ENCODE peak calls at places on chromosome 20, in five cellular contexts. One of them, this sample, is unnamed.

GRCh38 chr20:45798935-45799642 is 7.3 kb downstream of the DNTTIP1 start:
- DNase-seq in cardiac fibroblast: peak
- DNase-seq in Calu3: peak
- DNase-seq in G401: peak
- DNase-seq in activated T-cell treated with anti-CD3 and anti-CD28 coated beads, Interleukin-2, amount 50 U/mL, for 72 hours: peak
- DNase-seq in this sample: peak

GRCh38 chr20:62816879-62817873 is at the start of gene COL9A3:
- DNase-seq in cardiac fibroblast: no peak
- DNase-seq in Calu3: peak
- DNase-seq in G401: no peak
- DNase-seq in activated T-cell treated with anti-CD3 and anti-CD28 coated beads, Interleukin-2, amount 50 U/mL, for 72 hours: no peak
- DNase-seq in this sample: no peak

GRCh38 chr20:37823276-37823980 is 79.5 kb upstream of the VSTM2L start:
- DNase-seq in cardiac fibroblast: peak
- DNase-seq in activated T-cell treated with anti-CD3 and anti-CD28 coated beads, Interleukin-2, amount 50 U/mL, for 72 hours: no peak
- DNase-seq in G401: no peak
- DNase-seq in Calu3: peak
- DNase-seq in this sample: no peak

GRCh38 chr20:17871181-17871580 is 97.4 kb downstream of the SNX5 start:
- DNase-seq in G401: no peak
- DNase-seq in cardiac fibroblast: no peak
- DNase-seq in activated T-cell treated with anti-CD3 and anti-CD28 coated beads, Interleukin-2, amount 50 U/mL, for 72 hours: no peak
- DNase-seq in Calu3: no peak
- DNase-seq in this sample: no peak

GRCh38 chr20:3560162-3560561 is 89.3 kb downstream of the ATRN start:
- DNase-seq in activated T-cell treated with anti-CD3 and anti-CD28 coated beads, Interleukin-2, amount 50 U/mL, for 72 hours: no peak
- DNase-seq in G401: no peak
- DNase-seq in cardiac fibroblast: no peak
- DNase-seq in Calu3: no peak
- DNase-seq in this sample: no peak

GRCh38 chr20:48820649-48820973 is 7.2 kb downstream of the PREX1 start:
- DNase-seq in cardiac fibroblast: no peak
- DNase-seq in Calu3: no peak
- DNase-seq in G401: no peak
- DNase-seq in activated T-cell treated with anti-CD3 and anti-CD28 coated beads, Interleukin-2, amount 50 U/mL, for 72 hours: no peak
- DNase-seq in this sample: no peak

GRCh38 chr20:8583209-8584106 is 451.4 kb downstream of the PLCB1 start:
- DNase-seq in cardiac fibroblast: peak
- DNase-seq in G401: no peak
- DNase-seq in Calu3: peak
- DNase-seq in activated T-cell treated with anti-CD3 and anti-CD28 coated beads, Interleukin-2, amount 50 U/mL, for 72 hours: no peak
- DNase-seq in this sample: no peak

GRCh38 chr20:56343861-56344381 is 14.9 kb upstream of the FAM210B start:
- DNase-seq in Calu3: peak
- DNase-seq in activated T-cell treated with anti-CD3 and anti-CD28 coated beads, Interleukin-2, amount 50 U/mL, for 72 hours: peak
- DNase-seq in cardiac fibroblast: peak
- DNase-seq in G401: peak
- DNase-seq in this sample: no peak

GRCh38 chr20:19605759-19606158 is 152.3 kb upstream of the RIN2 start:
- DNase-seq in activated T-cell treated with anti-CD3 and anti-CD28 coated beads, Interleukin-2, amount 50 U/mL, for 72 hours: no peak
- DNase-seq in G401: no peak
- DNase-seq in Calu3: no peak
- DNase-seq in cardiac fibroblast: no peak
- DNase-seq in this sample: no peak

GRCh38 chr20:63979221-63979548 is 257 bp downstream of the SAMD10 start:
- DNase-seq in G401: no peak
- DNase-seq in cardiac fibroblast: no peak
- DNase-seq in activated T-cell treated with anti-CD3 and anti-CD28 coated beads, Interleukin-2, amount 50 U/mL, for 72 hours: no peak
- DNase-seq in Calu3: no peak
- DNase-seq in this sample: no peak

GRCh38 chr20:25052255-25053206 is 5.4 kb downstream of the ACSS1 start:
- DNase-seq in G401: no peak
- DNase-seq in Calu3: no peak
- DNase-seq in activated T-cell treated with anti-CD3 and anti-CD28 coated beads, Interleukin-2, amount 50 U/mL, for 72 hours: no peak
- DNase-seq in cardiac fibroblast: no peak
- DNase-seq in this sample: no peak

GRCh38 chr20:3674447-3674846 is 7.4 kb downstream of the ADAM33 start:
- DNase-seq in cardiac fibroblast: no peak
- DNase-seq in Calu3: no peak
- DNase-seq in activated T-cell treated with anti-CD3 and anti-CD28 coated beads, Interleukin-2, amount 50 U/mL, for 72 hours: no peak
- DNase-seq in G401: no peak
- DNase-seq in this sample: no peak

GRCh38 chr20:57596998-57597939 is 23.0 kb downstream of the ZBP1 start:
- DNase-seq in Calu3: peak
- DNase-seq in activated T-cell treated with anti-CD3 and anti-CD28 coated beads, Interleukin-2, amount 50 U/mL, for 72 hours: peak
- DNase-seq in cardiac fibroblast: peak
- DNase-seq in G401: peak
- DNase-seq in this sample: no peak

GRCh38 chr20:35135867-35136586 is 11.1 kb downstream of the EDEM2 start:
- DNase-seq in cardiac fibroblast: peak
- DNase-seq in Calu3: no peak
- DNase-seq in activated T-cell treated with anti-CD3 and anti-CD28 coated beads, Interleukin-2, amount 50 U/mL, for 72 hours: no peak
- DNase-seq in G401: no peak
- DNase-seq in this sample: no peak

GRCh38 chr20:43710370-43711044 is 16.3 kb downstream of the GTSF1L start:
- DNase-seq in Calu3: no peak
- DNase-seq in G401: no peak
- DNase-seq in activated T-cell treated with anti-CD3 and anti-CD28 coated beads, Interleukin-2, amount 50 U/mL, for 72 hours: no peak
- DNase-seq in cardiac fibroblast: no peak
- DNase-seq in this sample: no peak

GRCh38 chr20:37336369-37337207 is 9.4 kb upstream of the SRC start:
- DNase-seq in activated T-cell treated with anti-CD3 and anti-CD28 coated beads, Interleukin-2, amount 50 U/mL, for 72 hours: peak
- DNase-seq in G401: no peak
- DNase-seq in Calu3: no peak
- DNase-seq in cardiac fibroblast: peak
- DNase-seq in this sample: no peak

GRCh38 chr20:12924126-12924525 is 84.6 kb upstream of the SPTLC3 start:
- DNase-seq in G401: no peak
- DNase-seq in Calu3: no peak
- DNase-seq in activated T-cell treated with anti-CD3 and anti-CD28 coated beads, Interleukin-2, amount 50 U/mL, for 72 hours: no peak
- DNase-seq in cardiac fibroblast: no peak
- DNase-seq in this sample: no peak

GRCh38 chr20:2984956-2985661 is 58.3 kb upstream of the GNRH2 start:
- DNase-seq in cardiac fibroblast: peak
- DNase-seq in Calu3: no peak
- DNase-seq in G401: peak
- DNase-seq in activated T-cell treated with anti-CD3 and anti-CD28 coated beads, Interleukin-2, amount 50 U/mL, for 72 hours: peak
- DNase-seq in this sample: no peak

GRCh38 chr20:51402201-51402600 is 140.3 kb downstream of the NFATC2 start:
- DNase-seq in Calu3: no peak
- DNase-seq in G401: no peak
- DNase-seq in cardiac fibroblast: no peak
- DNase-seq in activated T-cell treated with anti-CD3 and anti-CD28 coated beads, Interleukin-2, amount 50 U/mL, for 72 hours: peak
- DNase-seq in this sample: no peak

GRCh38 chr20:20466341-20466879 is 98.5 kb downstream of the INSM1 start:
- DNase-seq in Calu3: no peak
- DNase-seq in activated T-cell treated with anti-CD3 and anti-CD28 coated beads, Interleukin-2, amount 50 U/mL, for 72 hours: peak
- DNase-seq in G401: no peak
- DNase-seq in cardiac fibroblast: peak
- DNase-seq in this sample: no peak

GRCh38 chr20:21232546-21233280 is 70.4 kb upstream of the XRN2 start:
- DNase-seq in G401: no peak
- DNase-seq in Calu3: no peak
- DNase-seq in cardiac fibroblast: no peak
- DNase-seq in activated T-cell treated with anti-CD3 and anti-CD28 coated beads, Interleukin-2, amount 50 U/mL, for 72 hours: no peak
- DNase-seq in this sample: no peak

GRCh38 chr20:62961310-62961783 is 8.8 kb downstream of the SLC17A9 start:
- DNase-seq in G401: peak
- DNase-seq in activated T-cell treated with anti-CD3 and anti-CD28 coated beads, Interleukin-2, amount 50 U/mL, for 72 hours: no peak
- DNase-seq in cardiac fibroblast: no peak
- DNase-seq in Calu3: no peak
- DNase-seq in this sample: no peak

GRCh38 chr20:19813839-19814238 is 55.8 kb downstream of the RIN2 start:
- DNase-seq in cardiac fibroblast: peak
- DNase-seq in G401: no peak
- DNase-seq in activated T-cell treated with anti-CD3 and anti-CD28 coated beads, Interleukin-2, amount 50 U/mL, for 72 hours: no peak
- DNase-seq in Calu3: no peak
- DNase-seq in this sample: no peak

GRCh38 chr20:62143976-62144825 is 632 bp downstream of the SS18L1 start:
- DNase-seq in Calu3: peak
- DNase-seq in activated T-cell treated with anti-CD3 and anti-CD28 coated beads, Interleukin-2, amount 50 U/mL, for 72 hours: peak
- DNase-seq in cardiac fibroblast: peak
- DNase-seq in G401: no peak
- DNase-seq in this sample: no peak

GRCh38 chr20:16571333-16571732 is 1.9 kb downstream of the KIF16B start:
- DNase-seq in cardiac fibroblast: no peak
- DNase-seq in Calu3: no peak
- DNase-seq in activated T-cell treated with anti-CD3 and anti-CD28 coated beads, Interleukin-2, amount 50 U/mL, for 72 hours: no peak
- DNase-seq in G401: peak
- DNase-seq in this sample: no peak

GRCh38 chr20:15705975-15706374 is 867.3 kb downstream of the KIF16B start:
- DNase-seq in G401: no peak
- DNase-seq in cardiac fibroblast: no peak
- DNase-seq in Calu3: no peak
- DNase-seq in activated T-cell treated with anti-CD3 and anti-CD28 coated beads, Interleukin-2, amount 50 U/mL, for 72 hours: no peak
- DNase-seq in this sample: no peak

GRCh38 chr20:14114049-14114448 is 118.7 kb downstream of the MACROD2 start:
- DNase-seq in cardiac fibroblast: no peak
- DNase-seq in activated T-cell treated with anti-CD3 and anti-CD28 coated beads, Interleukin-2, amount 50 U/mL, for 72 hours: no peak
- DNase-seq in Calu3: no peak
- DNase-seq in G401: peak
- DNase-seq in this sample: no peak